ENCODE peak calls at places on chromosomes 4 and X, in eight cellular contexts. Y is uterus, J is brain microvascular endothelial cell, P is gastrocnemius medialis, L is heart left ventricle, R is SK-N-SH, F is SJSA1, T is mammary epithelial cell. Z is an unnamed sample.

GRCh38 chrX:150409486-150409885 is 46.4 kb downstream of the MAMLD1 start:
- DNase-seq in Y (no peak), J (no peak), P (no peak), L (no peak), R (no peak), F (no peak), T (no peak), Z (no peak)

GRCh38 chrX:119398974-119399771 is at the start of gene SLC25A43:
- DNase-seq in Y (peak; percentile 28), J (no peak), P (no peak), L (peak; percentile 18), R (peak; percentile 69), F (peak; percentile 37), T (peak; percentile 11), Z (no peak)

GRCh38 chr4:89509708-89510269 is 202.2 kb upstream of the GPRIN3 start:
- DNase-seq in Y (no peak), J (peak; percentile 16), P (no peak), L (no peak), R (no peak), F (no peak), T (peak; percentile 85), Z (no peak)

GRCh38 chr4:128380306-128380705 is 92.7 kb upstream of the PGRMC2 start:
- DNase-seq in Y (no peak), J (no peak), P (no peak), L (no peak), R (no peak), F (no peak), T (no peak), Z (peak; percentile 70)

GRCh38 chr4:3675251-3676115 is 90.7 kb upstream of the ADRA2C start:
- DNase-seq in Y (peak; percentile 11), J (no peak), P (no peak), L (no peak), R (no peak), F (no peak), T (no peak), Z (no peak)

GRCh38 chrX:44785652-44786051 is 58.2 kb upstream of the DUSP21 start:
- DNase-seq in Y (no peak), J (peak; percentile 50), P (no peak), L (no peak), R (no peak), F (no peak), T (peak; percentile 67), Z (no peak)

GRCh38 chrX:109818921-109819320 is 85.9 kb upstream of the ACSL4 start:
- DNase-seq in Y (no peak), J (no peak), P (no peak), L (no peak), R (no peak), F (no peak), T (no peak), Z (no peak)

GRCh38 chr4:139455187-139455586 is 1.3 kb downstream of the RAB33B start:
- DNase-seq in Y (no peak), J (no peak), P (no peak), L (no peak), R (no peak), F (no peak), T (no peak), Z (no peak)

GRCh38 chrX:81201692-81202412 is at the start of the genes HMGN5 and SH3BGRL:
- DNase-seq in Y (peak; percentile 84), J (peak; percentile 82), P (peak; percentile 36), L (peak; percentile 80), R (peak; percentile 56), F (peak; percentile 83), T (peak; percentile 77), Z (peak; percentile 92)

GRCh38 chr4:122456228-122457106 is at the start of gene IL2:
- DNase-seq in Y (no peak), J (no peak), P (no peak), L (no peak), R (no peak), F (no peak), T (no peak), Z (no peak)

GRCh38 chrX:1281511-1281910 is 12.9 kb downstream of the CSF2RA start:
- DNase-seq in Y (no peak), J (peak; percentile 10), P (no peak), L (no peak), R (no peak), F (no peak), T (peak; percentile 9), Z (no peak)

GRCh38 chr4:66829310-66829709 is 716.0 kb downstream of the CENPC start:
- DNase-seq in Y (no peak), J (no peak), P (no peak), L (no peak), R (no peak), F (no peak), T (no peak), Z (no peak)

GRCh38 chr4:127586922-127587571 is 45.7 kb upstream of the INTU start:
- DNase-seq in Y (no peak), J (peak; percentile 56), P (no peak), L (no peak), R (peak; percentile 44), F (no peak), T (peak; percentile 45), Z (no peak)

GRCh38 chrX:52979568-52979967 is 21.2 kb upstream of the FAM156A start:
- DNase-seq in Y (no peak), J (no peak), P (no peak), L (no peak), R (no peak), F (no peak), T (no peak), Z (no peak)

GRCh38 chr4:71187399-71188196 is 151.2 kb upstream of the SLC4A4 start:
- DNase-seq in Y (no peak), J (no peak), P (no peak), L (peak; percentile 28), R (no peak), F (no peak), T (peak; percentile 1), Z (no peak)
- H3K27ac ChIP-seq in Y (no peak overlapping the region), J (no peak overlapping the region), P (peak overlapping the region; percentile 78), L (peak overlapping the region; percentile 74), R (no peak overlapping the region), F (no peak overlapping the region), T (no peak overlapping the region), Z (peak overlapping the region; percentile 69)

GRCh38 chrX:154535892-154536291 is 10.8 kb downstream of the G6PD start:
- DNase-seq in Y (no peak), J (no peak), P (no peak), L (no peak), R (no peak), F (no peak), T (no peak), Z (no peak)

GRCh38 chrX:154530286-154530685 is 14.3 kb upstream of the FAM3A start:
- DNase-seq in Y (no peak), J (no peak), P (no peak), L (no peak), R (no peak), F (no peak), T (no peak), Z (no peak)

GRCh38 chrX:154534526-154535322 is 11.9 kb downstream of the G6PD start:
- DNase-seq in Y (peak; percentile 88), J (peak; percentile 63), P (peak; percentile 60), L (peak; percentile 86), R (peak; percentile 95), F (peak; percentile 86), T (peak; percentile 69), Z (no peak)

GRCh38 chrX:154531626-154532025 is 15.0 kb downstream of the G6PD start:
- DNase-seq in Y (no peak), J (no peak), P (no peak), L (no peak), R (no peak), F (peak; percentile 77), T (no peak), Z (no peak)

DNA sequence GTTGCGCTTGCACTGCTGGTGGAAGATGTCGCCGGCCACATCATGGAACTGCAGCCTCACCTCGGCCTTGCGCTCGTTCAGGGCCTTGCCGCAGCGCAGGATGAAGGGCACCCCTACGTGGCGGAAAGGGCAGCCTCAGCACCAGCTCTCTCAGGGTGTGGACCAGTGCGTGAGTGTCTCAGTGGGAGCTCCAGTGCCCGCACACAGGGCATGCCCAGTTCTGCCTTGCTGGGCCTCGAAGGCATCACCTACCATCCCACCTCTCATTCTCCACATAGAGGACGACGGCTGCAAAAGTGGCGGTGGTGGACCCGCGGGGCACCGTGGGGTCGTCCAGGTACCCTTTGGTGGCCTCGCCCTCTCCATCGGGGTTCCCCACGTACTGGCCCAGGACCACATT is 14.0 kb downstream of the G6PD start:
- DNase-seq in Y (no peak), J (no peak), P (no peak), L (no peak), R (no peak), F (no peak), T (no peak), Z (no peak)
- H3K36me3 ChIP-seq in Y (no peaks in the 10 kb centered on the region), J (peaks cover 9% of the 10 kb centered on the region), P (no peaks in the 10 kb centered on the region), L (peaks cover 23% of the 10 kb centered on the region), R (peaks cover 20% of the 10 kb centered on the region), F (peaks cover 42% of the 10 kb centered on the region), T (no peaks in the 10 kb centered on the region), Z (no peaks in the 10 kb centered on the region)

DNA sequence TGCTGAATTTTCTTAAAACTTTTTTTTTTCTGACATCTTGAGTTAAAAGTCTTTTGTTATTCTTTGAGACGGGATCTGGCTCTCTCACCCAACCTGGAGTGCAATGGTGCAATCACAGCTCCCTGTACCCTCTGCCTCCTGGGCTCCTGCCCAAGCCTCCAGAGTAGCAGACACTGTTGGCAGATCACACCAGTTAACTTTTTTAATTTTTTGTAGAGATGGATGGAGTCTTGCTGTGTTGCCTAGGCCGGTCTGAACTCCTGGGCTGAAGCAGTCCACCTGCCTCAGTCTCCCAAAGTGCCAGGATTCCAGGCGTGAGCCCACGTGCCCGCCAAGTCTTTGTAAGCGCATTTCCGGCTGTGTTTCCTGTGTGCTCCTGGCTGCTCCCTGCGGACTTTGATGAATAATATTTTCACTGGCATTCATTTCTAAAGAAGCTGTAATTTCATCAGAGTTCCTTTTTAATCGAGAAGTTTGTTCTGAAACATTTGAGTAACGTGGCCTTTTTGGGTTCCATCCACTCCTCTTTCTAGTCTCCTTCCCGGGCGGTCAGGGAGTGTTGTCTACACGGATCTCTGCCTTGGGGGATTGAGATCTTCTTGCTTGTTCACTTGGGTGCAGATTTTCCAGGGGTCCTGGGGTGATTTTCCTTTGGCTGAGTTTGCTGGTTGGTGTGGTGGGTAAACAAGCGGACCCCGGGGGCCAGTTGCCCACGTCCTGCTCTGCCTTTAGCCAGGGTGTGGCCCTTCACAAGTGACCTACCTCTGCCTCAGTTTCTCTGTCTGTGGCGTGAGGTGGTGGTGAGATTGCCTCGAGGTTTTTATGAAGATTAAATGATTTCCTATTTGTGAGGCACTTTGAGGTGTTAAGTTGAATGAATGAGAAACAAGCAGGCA is 44.4 kb downstream of the PCGF3 start:
- DNase-seq in Y (no peak), J (peak; percentile 48), P (peak; percentile 24), L (no peak), R (no peak), F (no peak), T (no peak), Z (no peak)
- H3K27ac ChIP-seq in Y (no peak overlapping the region), J (peak overlapping the region; percentile 75), P (peak overlapping the region; percentile 38), L (no peak overlapping the region), R (no peak overlapping the region), F (no peak overlapping the region), T (no peak overlapping the region), Z (peak overlapping the region; percentile 71)

DNA sequence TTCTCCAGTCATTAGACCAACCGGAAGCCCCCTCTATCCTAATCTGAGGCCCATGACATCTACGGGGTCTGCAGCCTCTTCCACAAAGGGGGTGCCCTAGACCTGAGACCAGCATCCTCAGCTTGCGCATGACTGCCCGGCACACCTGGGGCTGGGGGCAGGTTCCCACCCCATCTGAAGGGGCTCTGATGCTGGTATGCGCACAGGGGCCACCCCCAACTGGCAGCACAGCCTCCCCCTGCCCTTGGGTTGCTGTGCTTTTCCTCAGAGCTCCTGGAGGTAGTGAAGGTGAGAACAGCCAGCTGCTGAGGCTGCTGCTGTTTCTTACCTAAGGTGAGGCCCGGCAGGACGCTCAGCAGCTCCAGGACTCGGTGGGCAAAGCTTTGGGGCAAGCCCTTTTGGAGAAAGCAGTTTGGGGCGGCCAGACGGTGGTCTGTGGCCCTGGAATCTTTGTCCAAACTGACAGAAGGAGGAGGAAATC is 18.9 kb upstream of the CPLX1 start:
- DNase-seq in Y (no peak), J (no peak), P (no peak), L (no peak), R (no peak), F (no peak), T (no peak), Z (no peak)
- H3K36me3 ChIP-seq in Y (no peaks in the 10 kb centered on the region), J (peaks cover 4% of the 10 kb centered on the region), P (no peaks in the 10 kb centered on the region), L (peaks cover 21% of the 10 kb centered on the region), R (peaks cover 7% of the 10 kb centered on the region), F (no peaks in the 10 kb centered on the region), T (peaks cover 3% of the 10 kb centered on the region), Z (peaks cover 18% of the 10 kb centered on the region)

Z was measured in esophagus muscularis mucosa.